ENCODE peak calls at places on chromosomes 3 and 15, in eight cellular contexts. Y is SK-N-SH, Q is OCI-LY7, K is PC-3, C is MM.1S, O is PC-9, I is GM23338, E is HCT116. M is an unnamed sample.

GRCh38 chr15:23566070-23567050 is 886 bp downstream of the MKRN3 start:
- DNase-seq in Y (peak; percentile 77), Q (no peak), K (peak; percentile 68), C (no peak), O (peak; percentile 90), I (no peak), E (peak; percentile 29), M (no peak)

GRCh38 chr3:29972594-29972993 is 633.8 kb upstream of the TGFBR2 start:
- DNase-seq in Y (no peak), Q (no peak), K (no peak), C (no peak), O (no peak), I (peak; percentile 63), E (no peak), M (no peak)

GRCh38 chr3:45946307-45946706 is 3.0 kb downstream of the CXCR6 start:
- DNase-seq in Y (no peak), Q (no peak), K (peak; percentile 6), C (no peak), O (no peak), I (no peak), E (no peak), M (no peak)

GRCh38 chr15:55649058-55649423 is 60.9 kb upstream of the PYGO1 start:
- DNase-seq in Y (no peak), Q (no peak), K (peak; percentile 57), C (no peak), O (no peak), I (no peak), E (no peak), M (no peak)

GRCh38 chr3:61454806-61455205 is 106.6 kb upstream of the PTPRG start:
- DNase-seq in Y (no peak), Q (no peak), K (no peak), C (no peak), O (no peak), I (no peak), E (no peak), M (no peak)

GRCh38 chr3:32866533-32866932 is 48.7 kb downstream of the TRIM71 start:
- DNase-seq in Y (no peak), Q (no peak), K (no peak), C (no peak), O (no peak), I (no peak), E (no peak), M (no peak)

GRCh38 chr3:131616719-131617118 is 113.9 kb upstream of the MRPL3 start:
- DNase-seq in Y (no peak), Q (no peak), K (no peak), C (no peak), O (no peak), I (no peak), E (no peak), M (no peak)

GRCh38 chr15:46127361-46127874 is 492.6 kb downstream of the SQOR start:
- DNase-seq in Y (no peak), Q (no peak), K (peak; percentile 90), C (no peak), O (no peak), I (no peak), E (no peak), M (no peak)

GRCh38 chr15:66018178-66018797 is 149.0 kb downstream of the RAB11A start:
- DNase-seq in Y (no peak), Q (no peak), K (no peak), C (no peak), O (no peak), I (no peak), E (no peak), M (no peak)

GRCh38 chr15:70528270-70528706 is 235.1 kb downstream of the UACA start:
- DNase-seq in Y (no peak), Q (peak; percentile 83), K (no peak), C (peak; percentile 94), O (peak; percentile 44), I (no peak), E (peak; percentile 40), M (peak; percentile 42)

GRCh38 chr15:97806731-97807130 is 153.8 kb upstream of the ARRDC4 start:
- DNase-seq in Y (no peak), Q (no peak), K (no peak), C (no peak), O (no peak), I (no peak), E (no peak), M (no peak)

GRCh38 chr15:43212299-43212698 is 8.5 kb downstream of the EPB42 start:
- DNase-seq in Y (peak; percentile 75), Q (no peak), K (no peak), C (no peak), O (no peak), I (no peak), E (no peak), M (no peak)

GRCh38 chr3:69696365-69696764 is 42.9 kb upstream of the MITF start:
- DNase-seq in Y (no peak), Q (no peak), K (no peak), C (no peak), O (no peak), I (peak; percentile 19), E (no peak), M (no peak)

GRCh38 chr3:40652072-40652471 is 127.3 kb downstream of the ZNF621 start:
- DNase-seq in Y (no peak), Q (no peak), K (no peak), C (no peak), O (no peak), I (no peak), E (no peak), M (no peak)
- H3K9me2 ChIP-seq in Y (peaks cover 2% of the 10 kb centered on the region), Q (no peaks in the 10 kb centered on the region), K (no peaks in the 10 kb centered on the region), C (no peaks in the 10 kb centered on the region), O (no peaks in the 10 kb centered on the region), I (peaks cover 15% of the 10 kb centered on the region), E (no peaks in the 10 kb centered on the region), M (no peaks in the 10 kb centered on the region)

GRCh38 chr3:56192001-56192400 is 276.3 kb downstream of the ERC2 start:
- DNase-seq in Y (no peak), Q (no peak), K (peak; percentile 5), C (no peak), O (no peak), I (no peak), E (no peak), M (no peak)
- H3K9me2 ChIP-seq in Y (no peaks in the 10 kb centered on the region), Q (no peaks in the 10 kb centered on the region), K (no peaks in the 10 kb centered on the region), C (no peaks in the 10 kb centered on the region), O (no peaks in the 10 kb centered on the region), I (peaks cover 3% of the 10 kb centered on the region), E (no peaks in the 10 kb centered on the region), M (no peaks in the 10 kb centered on the region)

DNA sequence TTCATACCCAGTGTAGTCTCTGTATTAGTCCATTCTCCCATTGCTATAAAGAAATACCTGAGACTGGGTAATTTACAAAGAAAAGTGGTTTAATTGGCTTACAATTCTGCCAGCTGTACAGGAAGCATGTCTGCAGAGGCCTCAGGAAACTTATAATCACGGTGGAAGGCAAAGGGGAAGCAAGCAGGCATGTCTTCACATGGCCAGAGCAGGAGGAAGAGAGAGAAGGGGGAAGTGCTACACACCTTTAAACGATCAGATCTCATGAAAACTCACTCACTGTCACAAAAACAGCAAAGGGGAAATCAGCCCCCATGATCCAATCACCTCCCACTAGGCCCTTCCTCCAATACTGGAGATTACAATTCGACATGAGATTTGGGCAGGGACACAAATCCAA is 6.3 kb upstream of the PARP14 start:
- DNase-seq in Y (no peak), Q (peak; percentile 26), K (no peak), C (no peak), O (no peak), I (no peak), E (no peak), M (no peak)
- H3K9me2 ChIP-seq in Y (no peaks in the 10 kb centered on the region), Q (no peaks in the 10 kb centered on the region), K (no peaks in the 10 kb centered on the region), C (no peaks in the 10 kb centered on the region), O (no peaks in the 10 kb centered on the region), I (no peaks in the 10 kb centered on the region), E (no peaks in the 10 kb centered on the region), M (no peaks in the 10 kb centered on the region)

GRCh38 chr3:141963301-141963700 is 86.9 kb downstream of the ATP1B3 start:
- DNase-seq in Y (no peak), Q (no peak), K (no peak), C (no peak), O (no peak), I (no peak), E (no peak), M (no peak)

GRCh38 chr3:141960731-141961130 is 84.3 kb downstream of the ATP1B3 start:
- DNase-seq in Y (no peak), Q (no peak), K (no peak), C (no peak), O (no peak), I (no peak), E (no peak), M (no peak)

GRCh38 chr3:141955163-141955562 is 78.7 kb downstream of the ATP1B3 start:
- DNase-seq in Y (no peak), Q (no peak), K (no peak), C (no peak), O (no peak), I (no peak), E (no peak), M (no peak)

GRCh38 chr3:141959531-141959920 is 83.1 kb downstream of the ATP1B3 start:
- DNase-seq in Y (no peak), Q (no peak), K (no peak), C (no peak), O (peak; percentile 78), I (no peak), E (peak; percentile 12), M (no peak)

DNA sequence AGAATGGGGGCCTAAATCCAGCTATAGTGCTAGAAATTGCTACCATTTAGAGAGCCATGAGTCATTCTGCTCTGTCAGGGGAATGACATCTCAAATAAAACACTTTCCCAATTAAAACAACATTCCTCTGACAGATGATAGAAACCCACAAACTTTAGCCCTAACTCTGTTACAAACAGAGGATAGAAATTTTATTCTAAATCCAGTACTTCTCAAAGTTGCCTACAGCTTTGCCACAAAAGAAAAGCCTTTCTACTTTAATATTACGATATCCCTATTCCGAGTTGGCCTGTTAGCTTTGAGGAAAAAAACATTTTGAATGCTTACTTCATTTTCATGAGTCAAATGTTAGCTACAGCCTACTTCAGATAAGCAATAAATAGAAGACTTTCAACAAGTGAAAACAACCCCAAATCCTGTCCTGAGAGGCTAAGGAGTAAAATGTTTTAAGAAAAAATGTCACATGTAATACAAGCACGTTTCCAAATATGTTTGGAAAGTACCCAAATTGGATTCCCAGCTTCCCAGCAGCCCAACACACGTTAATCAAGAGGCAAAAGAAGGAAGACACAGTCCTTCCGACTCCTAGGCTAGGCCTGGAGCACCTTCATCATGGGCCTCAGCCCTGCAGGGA is 83.6 kb downstream of the ATP1B3 start:
- DNase-seq in Y (no peak), Q (no peak), K (peak; percentile 68), C (no peak), O (peak; percentile 78), I (no peak), E (peak; percentile 12), M (no peak)
- H3K9me2 ChIP-seq in Y (no peaks in the 10 kb centered on the region), Q (no peaks in the 10 kb centered on the region), K (no peaks in the 10 kb centered on the region), C (no peaks in the 10 kb centered on the region), O (no peaks in the 10 kb centered on the region), I (no peaks in the 10 kb centered on the region), E (no peaks in the 10 kb centered on the region), M (no peaks in the 10 kb centered on the region)

GRCh38 chr15:67548532-67548852 is 6.0 kb downstream of the MAP2K5 start:
- DNase-seq in Y (no peak), Q (no peak), K (no peak), C (no peak), O (no peak), I (no peak), E (no peak), M (no peak)
- H3K9me2 ChIP-seq in Y (no peaks in the 10 kb centered on the region), Q (no peaks in the 10 kb centered on the region), K (no peaks in the 10 kb centered on the region), C (no peaks in the 10 kb centered on the region), O (no peaks in the 10 kb centered on the region), I (no peaks in the 10 kb centered on the region), E (no peaks in the 10 kb centered on the region), M (no peaks in the 10 kb centered on the region)

M was measured in hepatocyte.